ENCODE peak calls at places on chromosomes 13 and 19, in eight cellular contexts. One of them, this sample, is unnamed.

GRCh38 chr13:48492123-48493075 is 40.5 kb downstream of the RCBTB2 start:
- DNase-seq in sigmoid colon: peak; percentile 88
- DNase-seq in IMR-90: peak; percentile 18
- DNase-seq in ovary: peak; percentile 68
- DNase-seq in esophagus squamous epithelium: peak; percentile 27
- DNase-seq in uterus: peak; percentile 63
- DNase-seq in K562: no peak
- DNase-seq in breast epithelium: peak; percentile 67
- DNase-seq in this sample: no peak

GRCh38 chr19:35031072-35031881 is 1.0 kb downstream of the SCN1B start:
- DNase-seq in esophagus squamous epithelium: no peak
- DNase-seq in breast epithelium: no peak
- DNase-seq in uterus: no peak
- DNase-seq in ovary: peak; percentile 46
- DNase-seq in IMR-90: peak; percentile 18
- DNase-seq in K562: peak; percentile 67
- DNase-seq in sigmoid colon: no peak
- DNase-seq in this sample: no peak

GRCh38 chr19:579111-579841 is 6.9 kb downstream of the BSG start:
- DNase-seq in IMR-90: no peak
- DNase-seq in K562: no peak
- DNase-seq in breast epithelium: no peak
- DNase-seq in esophagus squamous epithelium: no peak
- DNase-seq in sigmoid colon: no peak
- DNase-seq in ovary: no peak
- DNase-seq in uterus: no peak
- DNase-seq in this sample: no peak

GRCh38 chr13:113616991-113617749 is 32.6 kb downstream of the TFDP1 start:
- DNase-seq in breast epithelium: no peak
- DNase-seq in esophagus squamous epithelium: no peak
- DNase-seq in sigmoid colon: no peak
- DNase-seq in uterus: no peak
- DNase-seq in ovary: no peak
- DNase-seq in K562: no peak
- DNase-seq in IMR-90: peak; percentile 72
- DNase-seq in this sample: no peak

GRCh38 chr19:5826531-5827341 is 12.8 kb downstream of the FUT6 start:
- DNase-seq in ovary: no peak
- DNase-seq in breast epithelium: peak; percentile 49
- DNase-seq in esophagus squamous epithelium: no peak
- DNase-seq in uterus: no peak
- DNase-seq in IMR-90: no peak
- DNase-seq in sigmoid colon: peak; percentile 91
- DNase-seq in K562: no peak
- DNase-seq in this sample: no peak

GRCh38 chr19:19274146-19274545 is 1.0 kb upstream of the TM6SF2 start:
- DNase-seq in breast epithelium: no peak
- DNase-seq in ovary: no peak
- DNase-seq in uterus: no peak
- DNase-seq in sigmoid colon: no peak
- DNase-seq in esophagus squamous epithelium: no peak
- DNase-seq in IMR-90: no peak
- DNase-seq in K562: no peak
- DNase-seq in this sample: no peak

GRCh38 chr19:48719263-48720171 is at the start of gene MAMSTR:
- DNase-seq in IMR-90: no peak
- DNase-seq in uterus: peak; percentile 43
- DNase-seq in K562: peak; percentile 41
- DNase-seq in sigmoid colon: no peak
- DNase-seq in breast epithelium: no peak
- DNase-seq in esophagus squamous epithelium: no peak
- DNase-seq in ovary: peak; percentile 78
- DNase-seq in this sample: peak; percentile 57

GRCh38 chr19:49543032-49543431 is 15.2 kb downstream of the RCN3 start:
- DNase-seq in esophagus squamous epithelium: no peak
- DNase-seq in IMR-90: no peak
- DNase-seq in breast epithelium: no peak
- DNase-seq in sigmoid colon: no peak
- DNase-seq in ovary: no peak
- DNase-seq in uterus: no peak
- DNase-seq in K562: peak; percentile 9
- DNase-seq in this sample: no peak

GRCh38 chr13:33285420-33286124 is at the start of gene STARD13:
- DNase-seq in sigmoid colon: peak; percentile 98
- DNase-seq in esophagus squamous epithelium: peak; percentile 20
- DNase-seq in IMR-90: peak; percentile 98
- DNase-seq in uterus: peak; percentile 97
- DNase-seq in K562: peak; percentile 13
- DNase-seq in breast epithelium: peak; percentile 93
- DNase-seq in ovary: peak; percentile 92
- DNase-seq in this sample: peak; percentile 89
- TF ChIP-seq POLR2A in sigmoid colon: peak; percentile 90
- TF ChIP-seq POLR2A in esophagus squamous epithelium: peak; percentile 74
- TF ChIP-seq POLR2A in IMR-90: peak; percentile 99
- TF ChIP-seq POLR2A in uterus: peak; percentile 93
- TF ChIP-seq POLR2A in K562: no peak
- TF ChIP-seq POLR2A in breast epithelium: peak; percentile 66
- TF ChIP-seq POLR2A in ovary: peak; percentile 77
- TF ChIP-seq POLR2A in this sample: peak; percentile 45

DNA sequence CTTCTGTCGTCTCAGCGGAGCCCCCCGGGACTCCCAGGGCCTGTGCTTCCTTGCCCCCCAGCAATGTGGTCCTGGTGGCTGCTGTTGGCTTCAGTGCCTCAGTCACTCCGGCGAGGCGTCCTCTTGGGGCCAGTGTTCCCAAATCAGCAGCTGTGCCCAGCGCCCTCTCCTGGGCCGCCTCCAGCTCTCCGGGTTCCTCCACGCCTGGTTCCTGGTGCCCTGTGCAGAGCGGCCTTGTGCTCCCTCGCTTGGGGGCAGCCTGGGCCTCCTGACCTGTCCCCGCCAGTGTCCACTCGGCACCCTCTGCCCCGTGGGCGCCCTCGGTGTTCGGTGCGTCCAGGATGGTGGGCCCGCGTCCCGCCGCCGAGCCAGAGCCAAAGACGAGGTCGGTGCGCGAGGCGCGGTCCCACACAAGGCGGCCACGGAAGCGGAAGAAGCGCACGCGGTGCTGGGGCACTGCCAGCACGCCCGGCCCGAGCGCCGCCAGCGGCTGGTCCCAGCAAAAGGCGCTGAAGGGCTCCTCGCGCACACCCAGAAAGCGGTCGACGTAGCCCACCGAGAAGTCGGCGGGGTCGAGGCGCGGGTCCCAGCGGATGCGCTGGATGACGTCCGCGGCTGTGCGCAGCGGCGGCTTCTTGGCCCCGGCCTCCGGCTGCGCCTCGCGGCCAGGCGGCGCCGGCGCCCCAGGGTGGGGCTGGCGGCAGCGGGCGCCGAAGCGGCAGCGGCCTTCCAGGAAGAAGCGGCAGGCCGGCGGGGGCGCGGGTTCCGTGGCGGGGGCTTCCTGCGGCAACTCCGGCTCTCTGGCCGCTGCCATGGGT is 656 bp downstream of the LENG9 start:
- DNase-seq in IMR-90: peak; percentile 46
- DNase-seq in esophagus squamous epithelium: no peak
- DNase-seq in breast epithelium: peak; percentile 54
- DNase-seq in ovary: peak; percentile 81
- DNase-seq in uterus: peak; percentile 55
- DNase-seq in K562: peak; percentile 34
- DNase-seq in sigmoid colon: peak; percentile 90
- DNase-seq in this sample: no peak
- TF ChIP-seq POLR2A in IMR-90: peak; percentile 61
- TF ChIP-seq POLR2A in esophagus squamous epithelium: no peak
- TF ChIP-seq POLR2A in breast epithelium: no peak
- TF ChIP-seq POLR2A in ovary: peak; percentile 5
- TF ChIP-seq POLR2A in uterus: no peak
- TF ChIP-seq POLR2A in K562: peak; percentile 38
- TF ChIP-seq POLR2A in sigmoid colon: no peak
- TF ChIP-seq POLR2A in this sample: peak; percentile 54

DNA sequence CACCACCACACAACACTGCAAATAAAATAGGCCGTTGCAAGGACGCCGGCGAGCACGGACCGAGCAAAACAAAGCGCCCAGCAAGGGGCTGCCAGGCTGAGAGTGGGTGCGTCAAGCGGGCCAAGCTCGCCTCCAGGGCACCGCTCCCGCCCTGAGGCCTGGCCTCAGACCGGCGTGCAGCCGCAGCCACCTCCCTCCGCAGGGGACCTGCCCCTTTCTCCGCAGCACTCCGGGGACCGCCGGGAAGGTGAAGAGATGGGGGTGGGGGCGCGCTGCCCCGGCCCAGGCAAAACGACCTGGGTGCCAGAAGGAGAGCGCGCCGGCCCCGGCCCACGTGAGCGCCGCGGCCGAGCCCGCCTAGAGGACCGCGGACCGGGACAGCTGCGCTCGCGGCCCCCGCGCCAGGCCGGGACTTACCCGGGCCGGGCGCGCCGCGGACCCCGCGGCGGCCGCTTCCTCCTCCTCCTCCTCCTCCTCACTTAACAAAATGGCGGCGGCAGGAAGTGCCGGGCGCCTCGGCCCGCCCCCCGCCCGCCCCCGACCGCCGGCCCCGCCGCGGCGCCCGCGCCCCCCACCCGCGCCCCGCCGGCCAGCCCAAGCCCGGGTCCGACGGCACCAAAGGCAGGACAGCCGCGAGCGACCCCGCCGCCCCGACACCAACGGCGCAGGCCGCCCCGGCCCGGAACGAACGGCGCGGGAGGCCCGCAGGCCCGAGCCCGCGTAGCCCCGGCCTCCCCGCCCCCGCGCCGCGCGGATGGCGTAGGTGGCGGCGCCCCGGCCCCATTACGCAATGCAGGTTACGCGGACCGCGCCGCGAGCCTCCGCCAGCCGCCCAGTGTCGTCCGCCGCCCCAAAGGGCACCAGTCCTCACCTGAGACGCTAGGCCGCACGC is 674 bp downstream of the BRD4 start:
- DNase-seq in esophagus squamous epithelium: no peak
- DNase-seq in uterus: peak; percentile 48
- DNase-seq in ovary: peak; percentile 78
- DNase-seq in K562: peak; percentile 88
- DNase-seq in IMR-90: no peak
- DNase-seq in breast epithelium: peak; percentile 39
- DNase-seq in sigmoid colon: peak; percentile 79
- DNase-seq in this sample: peak; percentile 60
- TF ChIP-seq POLR2A in esophagus squamous epithelium: no peak
- TF ChIP-seq POLR2A in uterus: no peak
- TF ChIP-seq POLR2A in ovary: no peak
- TF ChIP-seq POLR2A in K562: no peak
- TF ChIP-seq POLR2A in IMR-90: peak; percentile 54
- TF ChIP-seq POLR2A in breast epithelium: no peak
- TF ChIP-seq POLR2A in sigmoid colon: no peak
- TF ChIP-seq POLR2A in this sample: peak; percentile 24

GRCh38 chr13:25432686-25433085 is 60.9 kb downstream of the ATP8A2 start:
- DNase-seq in IMR-90: no peak
- DNase-seq in ovary: no peak
- DNase-seq in uterus: no peak
- DNase-seq in esophagus squamous epithelium: no peak
- DNase-seq in K562: no peak
- DNase-seq in sigmoid colon: no peak
- DNase-seq in breast epithelium: no peak
- DNase-seq in this sample: no peak
- TF ChIP-seq POLR2A in IMR-90: no peak
- TF ChIP-seq POLR2A in ovary: no peak
- TF ChIP-seq POLR2A in uterus: no peak
- TF ChIP-seq POLR2A in esophagus squamous epithelium: no peak
- TF ChIP-seq POLR2A in K562: no peak
- TF ChIP-seq POLR2A in sigmoid colon: no peak
- TF ChIP-seq POLR2A in breast epithelium: no peak
- TF ChIP-seq POLR2A in this sample: no peak

GRCh38 chr13:110263906-110264305 is 43.1 kb downstream of the COL4A1 start:
- DNase-seq in IMR-90: no peak
- DNase-seq in sigmoid colon: peak; percentile 84
- DNase-seq in esophagus squamous epithelium: no peak
- DNase-seq in ovary: peak; percentile 75
- DNase-seq in K562: no peak
- DNase-seq in uterus: peak; percentile 71
- DNase-seq in breast epithelium: no peak
- DNase-seq in this sample: no peak
- TF ChIP-seq POLR2A in IMR-90: no peak
- TF ChIP-seq POLR2A in sigmoid colon: no peak
- TF ChIP-seq POLR2A in esophagus squamous epithelium: no peak
- TF ChIP-seq POLR2A in ovary: no peak
- TF ChIP-seq POLR2A in K562: no peak
- TF ChIP-seq POLR2A in uterus: no peak
- TF ChIP-seq POLR2A in breast epithelium: no peak
- TF ChIP-seq POLR2A in this sample: no peak